ENCODE peak calls at places on chromosomes 16 and 17, in six cellular contexts. P is astrocyte of the spinal cord, S is cardiac muscle cell, W is AG04450, U is foreskin fibroblast, V is lung. Y is an unnamed sample.

GRCh38 chr16:2858245-2859025 is 465 bp upstream of the PRSS22 start:
- DNase-seq in S (no peak), P (no peak), W (no peak), U (no peak), V (peak; percentile 84), Y (no peak)

GRCh38 chr17:43471801-43472200 is 12.0 kb upstream of the DHX8 start:
- DNase-seq in W (no peak), V (no peak), S (no peak), P (peak; percentile 13), U (peak; percentile 40), Y (no peak)

GRCh38 chr17:75159196-75160031 is 5.1 kb upstream of the JPT1 start:
- DNase-seq in P (peak; percentile 64), V (no peak), S (no peak), U (peak; percentile 74), W (no peak), Y (no peak)

GRCh38 chr16:89826531-89827382 is 1.5 kb upstream of the SPIRE2 start:
- DNase-seq in S (no peak), W (no peak), P (no peak), U (no peak), V (no peak), Y (no peak)

GRCh38 chr16:52099382-52099781 is 447.6 kb downstream of the TOX3 start:
- DNase-seq in U (no peak), V (no peak), P (no peak), S (no peak), W (no peak), Y (no peak)

GRCh38 chr16:12416136-12416787 is 387.4 kb downstream of the CPPED1 start:
- DNase-seq in V (no peak), U (no peak), W (no peak), P (peak; percentile 43), S (no peak), Y (no peak)

GRCh38 chr17:10742431-10742830 is 12.6 kb upstream of the TMEM220 start:
- DNase-seq in W (no peak), V (no peak), S (no peak), U (no peak), P (no peak), Y (no peak)

GRCh38 chr17:67558740-67559380 is 158.9 kb upstream of the NOL11 start:
- DNase-seq in W (no peak), U (no peak), V (no peak), S (peak; percentile 31), P (no peak), Y (peak; percentile 58)

GRCh38 chr17:50461550-50462132 is 7.0 kb downstream of the CHAD start:
- DNase-seq in U (no peak), V (no peak), S (no peak), P (no peak), W (no peak), Y (no peak)

GRCh38 chr17:2058521-2059124 is 3.7 kb downstream of the HIC1 start:
- DNase-seq in U (peak; percentile 67), S (peak; percentile 55), W (no peak), V (peak; percentile 79), P (peak; percentile 73), Y (no peak)

GRCh38 chr17:1498869-1499268 is 6.4 kb upstream of the MYO1C start:
- DNase-seq in S (no peak), V (no peak), P (peak; percentile 84), W (peak; percentile 55), U (no peak), Y (peak; percentile 48)

GRCh38 chr16:84687715-84688114 is 12.1 kb upstream of the USP10 start:
- DNase-seq in V (no peak), U (peak; percentile 82), S (no peak), P (peak; percentile 83), W (peak; percentile 67), Y (peak; percentile 94)

GRCh38 chr17:20852541-20853370 is 190.1 kb downstream of the USP22 start:
- DNase-seq in S (peak; percentile 69), V (no peak), U (peak; percentile 17), P (peak; percentile 10), W (no peak), Y (no peak)

GRCh38 chr17:21029032-21029431 is 13.8 kb downstream of the USP22 start:
- DNase-seq in W (no peak), U (peak; percentile 69), P (peak; percentile 59), S (no peak), V (no peak), Y (peak; percentile 82)

GRCh38 chr17:79748296-79749099 is 17.8 kb downstream of the ENPP7 start:
- DNase-seq in U (no peak), P (no peak), W (no peak), V (no peak), S (no peak), Y (no peak)

GRCh38 chr16:27973678-27974077 is 89.8 kb downstream of the GSG1L start:
- DNase-seq in P (no peak), V (no peak), S (no peak), W (no peak), U (no peak), Y (no peak)

GRCh38 chr16:59880626-59881025 is 1146.5 kb upstream of the GOT2 start:
- DNase-seq in S (no peak), W (no peak), U (peak; percentile 36), P (no peak), V (no peak), Y (peak; percentile 16)

GRCh38 chr17:75160211-75160610 is 5.9 kb upstream of the JPT1 start:
- DNase-seq in S (no peak), W (no peak), P (no peak), V (no peak), U (no peak), Y (no peak)

GRCh38 chr17:9232591-9233270 is 211.4 kb downstream of the NTN1 start:
- DNase-seq in P (peak; percentile 44), S (no peak), U (peak; percentile 60), W (no peak), V (no peak), Y (peak; percentile 72)

GRCh38 chr16:31043898-31044481 is 10.6 kb downstream of the STX4 start:
- DNase-seq in W (no peak), U (no peak), S (no peak), V (no peak), P (no peak), Y (no peak)

GRCh38 chr16:75099738-75100615 is 16.6 kb downstream of the LDHD start:
- DNase-seq in U (no peak), V (no peak), W (no peak), P (no peak), S (no peak), Y (no peak)

GRCh38 chr17:44751331-44751730 is 7.5 kb upstream of the ADAM11 start:
- DNase-seq in P (no peak), S (no peak), U (no peak), V (no peak), W (no peak), Y (no peak)

GRCh38 chr16:4537376-4538066 is 1.1 kb downstream of the CDIP1 start:
- DNase-seq in W (no peak), V (no peak), U (peak; percentile 54), S (peak; percentile 35), P (no peak), Y (no peak)

GRCh38 chr16:4214215-4214621 is 27.7 kb downstream of the SRL start:
- DNase-seq in S (no peak), V (no peak), W (peak; percentile 62), U (peak; percentile 89), P (peak; percentile 86), Y (peak; percentile 94)

GRCh38 chr16:75494696-75495601 is at the start of gene CHST6:
- DNase-seq in S (peak; percentile 73), V (no peak), W (no peak), P (peak; percentile 22), U (peak; percentile 38), Y (no peak)

GRCh38 chr17:27069842-27070508 is 223.9 kb upstream of the WSB1 start:
- DNase-seq in S (no peak), V (no peak), U (no peak), W (no peak), P (no peak), Y (no peak)

GRCh38 chr17:63837962-63838585 is 4.4 kb downstream of the SMARCD2 start:
- DNase-seq in S (no peak), W (no peak), U (no peak), V (no peak), P (no peak), Y (no peak)
- H3K4me3 ChIP-seq in S (no peak overlapping the region), W (no peak overlapping the region), U (no peak overlapping the region), V (no peak overlapping the region), P (no peak overlapping the region), Y (no peak overlapping the region)

DNA sequence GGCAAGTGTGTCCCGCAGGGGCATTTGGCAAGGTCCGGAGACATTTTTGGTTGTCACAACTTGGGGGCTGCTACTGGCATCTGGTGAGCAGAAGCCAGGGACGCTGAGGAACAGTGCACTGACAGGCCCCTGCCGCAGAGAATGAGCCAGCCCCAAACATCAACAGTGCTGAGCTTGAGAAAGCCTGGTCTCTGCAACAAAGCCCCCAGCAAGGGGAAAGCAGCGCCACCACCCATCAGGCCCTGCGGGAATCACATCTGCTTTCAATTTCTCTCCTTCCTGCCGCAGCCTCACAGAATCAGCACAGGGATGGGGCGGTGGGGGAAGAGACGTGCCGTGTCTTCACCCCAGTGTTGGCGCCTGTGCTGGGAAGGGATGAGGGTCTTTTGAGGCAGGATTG is 14.8 kb upstream of the PRPSAP1 start:
- DNase-seq in S (no peak), U (peak; percentile 74), P (no peak), V (no peak), W (no peak), Y (peak; percentile 62)
- H3K4me3 ChIP-seq in S (no peak overlapping the region), U (no peak overlapping the region), P (no peak overlapping the region), V (no peak overlapping the region), W (no peak overlapping the region), Y (no peak overlapping the region)

GRCh38 chr17:493666-494065 is 141.1 kb upstream of the RPH3AL start:
- DNase-seq in V (no peak), W (no peak), S (no peak), P (no peak), U (no peak), Y (no peak)

GRCh38 chr17:492015-492399 is 139.4 kb upstream of the RPH3AL start:
- DNase-seq in V (no peak), P (no peak), W (no peak), S (no peak), U (no peak), Y (no peak)

GRCh38 chr17:496761-497586 is 144.4 kb upstream of the RPH3AL start:
- DNase-seq in V (no peak), P (no peak), W (no peak), S (no peak), U (peak; percentile 54), Y (peak; percentile 51)

GRCh38 chr17:497587-498034 is 145.0 kb upstream of the RPH3AL start:
- DNase-seq in W (no peak), P (no peak), S (no peak), V (no peak), U (no peak), Y (no peak)

DNA sequence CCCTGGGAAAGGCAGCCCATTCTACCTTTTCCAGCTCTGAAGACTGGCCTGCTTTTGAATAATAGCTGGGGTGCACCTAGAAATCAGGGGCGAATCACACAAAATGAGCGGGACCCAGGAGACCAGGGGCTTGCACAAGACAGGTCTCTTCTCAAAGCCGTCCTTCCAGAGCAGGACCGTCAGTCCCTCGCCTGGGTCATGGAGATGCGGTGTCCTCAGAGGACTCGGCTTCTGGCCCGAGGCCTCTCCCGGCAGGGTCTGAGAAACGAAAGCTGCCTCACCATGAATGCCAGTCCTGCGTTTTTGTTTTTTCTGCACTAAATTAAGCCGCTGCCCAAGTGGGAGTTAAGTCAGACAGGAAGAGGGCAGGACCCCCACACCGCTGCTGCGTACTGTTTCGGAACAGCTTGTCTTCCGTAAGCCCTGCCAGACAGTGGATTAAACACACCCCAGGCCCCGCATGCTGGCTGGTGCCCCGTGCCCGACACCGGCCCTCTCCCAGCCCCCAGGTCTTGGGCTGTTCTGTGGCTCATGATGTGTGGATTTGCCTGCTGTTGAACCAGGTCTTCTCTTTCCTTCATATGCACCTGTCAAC is 142.1 kb upstream of the RPH3AL start:
- DNase-seq in S (no peak), V (no peak), U (no peak), P (no peak), W (no peak), Y (no peak)
- H3K4me3 ChIP-seq in S (no peak overlapping the region), V (no peak overlapping the region), U (no peak overlapping the region), P (no peak overlapping the region), W (no peak overlapping the region), Y (no peak overlapping the region)

GRCh38 chr16:10453159-10453510 is 67.3 kb downstream of the ATF7IP2 start:
- DNase-seq in W (no peak), P (no peak), S (no peak), V (no peak), U (no peak), Y (no peak)
- H3K4me3 ChIP-seq in W (no peak overlapping the region), P (no peak overlapping the region), S (no peak overlapping the region), V (no peak overlapping the region), U (no peak overlapping the region), Y (no peak overlapping the region)